ENCODE peak calls at places on chromosome 17, in eight cellular contexts. Z, D, Y, L, Q, K, H and M are unnamed samples.

GRCh38 chr17:76643553-76644148 is at the start of gene ST6GALNAC1:
- DNase-seq in Z (no peak), D (peak), Y (peak), L (no peak), Q (no peak), K (no peak), H (no peak), M (no peak)

GRCh38 chr17:9862949-9863348 is 37.2 kb downstream of the GLP2R start:
- DNase-seq in Z (no peak), D (no peak), Y (no peak), L (no peak), Q (no peak), K (no peak), H (no peak), M (no peak)

GRCh38 chr17:35841505-35841904 is 27.2 kb downstream of the HEATR9 start:
- DNase-seq in Z (no peak), D (no peak), Y (no peak), L (no peak), Q (no peak), K (no peak), H (no peak), M (no peak)

GRCh38 chr17:68057531-68057952 is 22.0 kb downstream of the KPNA2 start:
- DNase-seq in Z (no peak), D (peak), Y (peak), L (no peak), Q (peak), K (peak), H (peak), M (no peak)

GRCh38 chr17:44971776-44972483 is 3.8 kb upstream of the C1QL1 start:
- DNase-seq in Z (peak), D (no peak), Y (peak), L (no peak), Q (no peak), K (peak), H (no peak), M (peak)

GRCh38 chr17:40519089-40519775 is 17.8 kb upstream of the TNS4 start:
- DNase-seq in Z (no peak), D (no peak), Y (peak), L (no peak), Q (no peak), K (no peak), H (no peak), M (no peak)

GRCh38 chr17:64073771-64074703 is 53.6 kb upstream of the ICAM2 start:
- DNase-seq in Z (no peak), D (no peak), Y (no peak), L (no peak), Q (peak), K (no peak), H (no peak), M (no peak)

GRCh38 chr17:75587718-75588545 is at the start of gene MYO15B:
- DNase-seq in Z (no peak), D (peak), Y (peak), L (peak), Q (peak), K (peak), H (peak), M (no peak)

GRCh38 chr17:14488958-14489550 is 188.2 kb downstream of the HS3ST3B1 start:
- DNase-seq in Z (no peak), D (no peak), Y (no peak), L (no peak), Q (no peak), K (no peak), H (no peak), M (no peak)

GRCh38 chr17:57782642-57783337 is 37.7 kb upstream of the CCDC182 start:
- DNase-seq in Z (no peak), D (no peak), Y (no peak), L (no peak), Q (no peak), K (peak), H (no peak), M (no peak)

GRCh38 chr17:13825526-13826040 is 223.9 kb upstream of the HS3ST3A1 start:
- DNase-seq in Z (no peak), D (no peak), Y (no peak), L (no peak), Q (no peak), K (no peak), H (no peak), M (no peak)

GRCh38 chr17:27333410-27333980 is 39.6 kb downstream of the WSB1 start:
- DNase-seq in Z (no peak), D (no peak), Y (no peak), L (no peak), Q (no peak), K (no peak), H (no peak), M (no peak)

GRCh38 chr17:62892870-62893338 is 73.1 kb upstream of the TANC2 start:
- DNase-seq in Z (peak), D (peak), Y (peak), L (no peak), Q (no peak), K (no peak), H (peak), M (no peak)

GRCh38 chr17:47791025-47791424 is 30.6 kb downstream of the OSBPL7 start:
- DNase-seq in Z (no peak), D (no peak), Y (no peak), L (no peak), Q (no peak), K (no peak), H (no peak), M (no peak)

GRCh38 chr17:49146620-49147306 is 14.2 kb downstream of the B4GALNT2 start:
- DNase-seq in Z (peak), D (no peak), Y (no peak), L (no peak), Q (no peak), K (no peak), H (no peak), M (no peak)

GRCh38 chr17:82408288-82408937 is 9.7 kb upstream of the HEXD start:
- DNase-seq in Z (no peak), D (no peak), Y (no peak), L (no peak), Q (no peak), K (no peak), H (no peak), M (no peak)

GRCh38 chr17:69716571-69716970 is 302.1 kb downstream of the MAP2K6 start:
- DNase-seq in Z (no peak), D (no peak), Y (no peak), L (no peak), Q (no peak), K (no peak), H (peak), M (peak)

GRCh38 chr17:38798614-38799500 is 499 bp downstream of the PIP4K2B start:
- DNase-seq in Z (peak), D (peak), Y (peak), L (peak), Q (peak), K (no peak), H (peak), M (peak)

GRCh38 chr17:62705781-62706597 is 78.5 kb downstream of the MRC2 start:
- DNase-seq in Z (no peak), D (no peak), Y (no peak), L (no peak), Q (no peak), K (no peak), H (no peak), M (no peak)

GRCh38 chr17:31190351-31190750 is 95.6 kb downstream of the NF1 start:
- DNase-seq in Z (peak), D (no peak), Y (no peak), L (no peak), Q (no peak), K (no peak), H (no peak), M (no peak)

GRCh38 chr17:19418312-19418992 is 7.4 kb downstream of the RNF112 start:
- DNase-seq in Z (no peak), D (no peak), Y (no peak), L (no peak), Q (no peak), K (no peak), H (peak), M (peak)

GRCh38 chr17:34820922-34821321 is 140.3 kb downstream of the CCT6B start:
- DNase-seq in Z (no peak), D (no peak), Y (no peak), L (no peak), Q (no peak), K (no peak), H (no peak), M (no peak)

GRCh38 chr17:35726609-35727460 is 4.6 kb upstream of the RASL10B start:
- DNase-seq in Z (peak), D (peak), Y (no peak), L (no peak), Q (no peak), K (no peak), H (peak), M (peak)

GRCh38 chr17:41750866-41751265 is 16.4 kb upstream of the HAP1 start:
- DNase-seq in Z (no peak), D (no peak), Y (no peak), L (no peak), Q (no peak), K (no peak), H (no peak), M (peak)

GRCh38 chr17:77327566-77328463 is 187.0 kb downstream of the SEC14L1 start:
- DNase-seq in Z (no peak), D (peak), Y (no peak), L (no peak), Q (no peak), K (peak), H (no peak), M (no peak)

GRCh38 chr17:81332949-81333570 is 38.0 kb upstream of the SLC38A10 start:
- DNase-seq in Z (no peak), D (no peak), Y (no peak), L (no peak), Q (no peak), K (no peak), H (no peak), M (no peak)

GRCh38 chr17:2982854-2983636 is 80.4 kb downstream of the OR1D5 start:
- DNase-seq in Z (peak), D (peak), Y (no peak), L (no peak), Q (no peak), K (no peak), H (peak), M (no peak)

GRCh38 chr17:79342376-79342775 is 267.8 kb downstream of the ENGASE start:
- DNase-seq in Z (no peak), D (no peak), Y (no peak), L (no peak), Q (no peak), K (no peak), H (no peak), M (no peak)

GRCh38 chr17:27323538-27324212 is 29.8 kb downstream of the WSB1 start:
- DNase-seq in Z (no peak), D (peak), Y (no peak), L (no peak), Q (no peak), K (no peak), H (peak), M (peak)